ENCODE peak calls at places on chromosomes 16 and 17, in four cellular contexts. C, Z, B and T are unnamed samples.

GRCh38 chr17:15475620-15476354 is 8.4 kb upstream of the CDRT4 start:
- DNase-seq in C (no peak), Z (no peak), B (no peak), T (no peak)

GRCh38 chr17:73343168-73343634 is 31.4 kb upstream of the CDC42EP4 start:
- DNase-seq in C (no peak), Z (no peak), B (peak; percentile 94), T (no peak)

GRCh38 chr17:15377608-15378007 is 36.2 kb upstream of the TEKT3 start:
- DNase-seq in C (peak; percentile 76), Z (no peak), B (peak; percentile 7), T (peak; percentile 84)

GRCh38 chr16:84356176-84356575 is 12.2 kb upstream of the ATP2C2 start:
- DNase-seq in C (no peak), Z (no peak), B (no peak), T (no peak)

GRCh38 chr17:21283482-21284318 is 811 bp upstream of the MAP2K3 start:
- DNase-seq in C (no peak), Z (no peak), B (no peak), T (peak; percentile 18)

GRCh38 chr16:88473666-88474534 is 20.8 kb downstream of the ZFPM1 start:
- DNase-seq in C (no peak), Z (no peak), B (no peak), T (no peak)

GRCh38 chr17:61555127-61555531 is 35.9 kb downstream of the NACA2 start:
- DNase-seq in C (no peak), Z (no peak), B (no peak), T (no peak)

GRCh38 chr16:86087561-86088230 is 188.7 kb downstream of the IRF8 start:
- DNase-seq in C (no peak), Z (no peak), B (no peak), T (no peak)